ENCODE peak calls at places on chromosomes 5 and 9, in ten cellular contexts. S is sigmoid colon, A is ovary, P is adrenal gland, I is A549, B is IMR-90, Z is HepG2, H is stomach, J is NB4, O is esophagus squamous epithelium. T is an unnamed sample.

GRCh38 chr5:53569486-53569885 is 9.0 kb downstream of the NDUFS4 start:
- DNase-seq in S (no peak), A (no peak), P (no peak), I (peak; percentile 25), B (no peak), Z (no peak), H (no peak), J (no peak), O (no peak), T (peak; percentile 6)

GRCh38 chr5:11370985-11371384 is 533.3 kb downstream of the CTNND2 start:
- DNase-seq in S (no peak), A (no peak), P (no peak), I (no peak), B (no peak), Z (no peak), H (no peak), J (no peak), O (no peak), T (no peak)

GRCh38 chr5:43553381-43553780 is 3.5 kb downstream of the PAIP1 start:
- DNase-seq in S (no peak), A (no peak), P (no peak), I (no peak), B (peak; percentile 50), Z (no peak), H (no peak), J (no peak), O (no peak), T (no peak)

GRCh38 chr5:106258591-106259125 is 1412.1 kb downstream of the EFNA5 start:
- DNase-seq in S (no peak), A (no peak), P (no peak), I (peak; percentile 54), B (peak; percentile 40), Z (no peak), H (no peak), J (no peak), O (no peak), T (no peak)

GRCh38 chr9:85212209-85212608 is 529.5 kb downstream of the AGTPBP1 start:
- DNase-seq in S (no peak), A (no peak), P (no peak), I (peak; percentile 2), B (no peak), Z (no peak), H (no peak), J (no peak), O (no peak), T (peak; percentile 5)

GRCh38 chr5:124126504-124127240 is 614.7 kb downstream of the CSNK1G3 start:
- DNase-seq in S (no peak), A (no peak), P (no peak), I (no peak), B (no peak), Z (no peak), H (no peak), J (no peak), O (no peak), T (no peak)

GRCh38 chr9:35974800-35975199 is 16.8 kb upstream of the OR2S2 start:
- DNase-seq in S (no peak), A (no peak), P (no peak), I (no peak), B (no peak), Z (no peak), H (no peak), J (no peak), O (no peak), T (no peak)

GRCh38 chr9:135282001-135282731 is 194.7 kb downstream of the OLFM1 start:
- DNase-seq in S (peak; percentile 76), A (peak; percentile 59), P (peak; percentile 95), I (peak; percentile 27), B (no peak), Z (peak; percentile 6), H (peak; percentile 89), J (no peak), O (no peak), T (no peak)

GRCh38 chr9:111431684-111432083 is 52.5 kb downstream of the ECPAS start:
- DNase-seq in S (no peak), A (no peak), P (no peak), I (no peak), B (peak; percentile 28), Z (no peak), H (no peak), J (no peak), O (no peak), T (no peak)

GRCh38 chr9:126152622-126153362 is 173.8 kb upstream of the MVB12B start:
- DNase-seq in S (no peak), A (no peak), P (peak; percentile 3), I (no peak), B (no peak), Z (no peak), H (no peak), J (no peak), O (no peak), T (no peak)

GRCh38 chr5:151212361-151212899 is 11.5 kb downstream of the CCDC69 start:
- DNase-seq in S (no peak), A (no peak), P (peak; percentile 30), I (no peak), B (no peak), Z (no peak), H (no peak), J (no peak), O (no peak), T (no peak)
- TF ChIP-seq POLR2A in S (no peak), A (no peak), P (no peak), I (no peak), B (no peak), Z (no peak), H (no peak), J (no peak), O (no peak), T (no peak)

GRCh38 chr5:172859966-172860365 is 25.9 kb downstream of the ERGIC1 start:
- DNase-seq in S (no peak), A (no peak), P (no peak), I (no peak), B (no peak), Z (no peak), H (peak; percentile 64), J (no peak), O (no peak), T (no peak)

GRCh38 chr5:172858511-172858989 is 24.5 kb downstream of the ERGIC1 start:
- DNase-seq in S (no peak), A (no peak), P (no peak), I (peak; percentile 84), B (no peak), Z (peak; percentile 95), H (peak; percentile 71), J (no peak), O (no peak), T (no peak)

GRCh38 chr5:172857982-172858381 is 23.9 kb downstream of the ERGIC1 start:
- DNase-seq in S (no peak), A (no peak), P (no peak), I (no peak), B (no peak), Z (no peak), H (no peak), J (no peak), O (no peak), T (no peak)

GRCh38 chr5:172860520-172861443 is 26.7 kb downstream of the ERGIC1 start:
- DNase-seq in S (peak; percentile 97), A (peak; percentile 90), P (peak; percentile 96), I (no peak), B (peak; percentile 32), Z (no peak), H (peak; percentile 91), J (no peak), O (no peak), T (no peak)

DNA sequence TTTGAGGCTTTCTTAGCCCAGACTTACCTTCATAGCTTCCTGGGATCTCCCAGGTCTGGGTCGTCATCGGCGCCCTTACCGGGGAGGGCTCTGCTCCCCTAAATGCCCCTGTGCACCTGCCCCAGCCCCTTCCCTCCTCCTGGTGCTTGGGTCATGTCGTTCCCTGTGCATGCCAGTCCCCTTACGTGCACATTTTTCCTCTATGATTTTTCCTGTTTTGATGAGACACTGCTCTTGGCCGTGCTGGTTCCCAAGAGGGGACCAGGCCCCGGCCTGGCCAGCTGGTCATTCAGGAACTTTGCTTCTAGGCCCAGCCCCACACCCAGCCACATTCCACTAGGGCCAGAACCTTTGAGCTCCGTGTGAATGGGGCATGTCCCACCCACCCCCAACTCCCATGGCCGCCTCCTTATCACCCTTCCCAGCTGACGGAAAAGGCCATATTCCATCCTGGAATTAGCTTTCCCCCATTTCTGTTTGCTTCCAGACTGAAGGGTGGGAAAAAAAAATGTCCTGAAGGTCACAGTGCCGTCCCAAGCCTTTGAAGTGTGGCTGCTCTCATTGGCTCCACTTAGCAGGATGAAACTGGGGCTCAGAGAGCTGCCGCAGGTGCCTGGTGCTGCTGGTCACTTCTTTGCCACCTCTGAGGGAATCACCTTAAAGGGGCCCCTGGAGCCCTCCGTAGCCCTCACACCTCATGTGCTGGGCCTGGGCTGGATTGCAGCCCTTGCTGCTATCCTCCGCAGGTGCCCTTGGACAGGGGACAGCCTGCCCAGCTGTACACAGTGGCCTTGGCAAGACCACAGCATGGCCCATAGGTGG is 25.1 kb downstream of the ERGIC1 start:
- DNase-seq in S (peak; percentile 90), A (peak; percentile 70), P (no peak), I (peak; percentile 86), B (peak; percentile 93), Z (peak; percentile 96), H (peak; percentile 73), J (no peak), O (no peak), T (no peak)
- TF ChIP-seq POLR2A in S (no peak), A (no peak), P (peak; percentile 25), I (no peak), B (no peak), Z (peak; percentile 68), H (no peak), J (no peak), O (no peak), T (no peak)

DNA sequence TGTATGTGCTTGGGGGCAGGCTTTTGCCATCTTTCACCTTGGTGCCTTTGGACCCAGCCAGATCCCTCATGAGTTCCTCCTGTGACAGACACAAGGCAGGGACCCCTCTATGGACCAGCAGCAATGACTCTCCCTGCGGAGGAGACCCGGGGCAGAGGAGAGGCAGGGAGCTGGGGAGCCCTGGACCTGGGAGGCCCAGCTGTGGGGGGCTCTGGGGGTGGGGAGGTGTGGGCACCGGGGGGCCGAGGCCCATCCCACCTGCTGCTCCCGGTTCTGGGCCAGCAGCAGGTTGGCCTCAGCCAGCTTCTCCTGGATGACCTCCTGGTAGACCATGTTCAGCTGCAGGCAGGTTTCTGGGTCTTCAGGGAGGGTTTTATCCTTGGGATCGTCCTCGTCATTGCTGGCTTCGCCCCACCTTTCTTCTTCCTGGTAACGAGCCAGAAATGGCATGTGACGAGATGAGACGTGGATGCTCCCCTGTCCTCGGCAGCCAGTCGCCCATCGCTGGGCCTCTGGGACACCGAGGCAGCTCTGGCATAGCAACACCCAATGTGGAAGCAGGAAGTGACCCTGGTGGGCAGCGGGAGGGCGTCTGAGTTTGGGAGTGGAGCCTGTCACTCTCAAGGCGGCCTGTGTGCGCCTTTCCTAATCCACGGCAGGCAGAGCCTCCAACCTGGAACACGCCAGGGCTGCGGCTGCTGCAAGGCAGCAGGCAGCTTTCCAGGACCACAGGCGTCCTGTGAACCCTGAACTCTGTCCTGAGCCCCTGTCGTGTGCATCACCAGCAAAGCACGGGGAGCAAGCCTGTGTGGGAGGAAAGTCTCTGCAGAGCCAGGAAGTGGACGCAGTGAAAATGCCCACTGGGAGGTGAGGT is 4.4 kb downstream of the SNAPC4 start:
- DNase-seq in S (no peak), A (no peak), P (no peak), I (no peak), B (no peak), Z (no peak), H (no peak), J (no peak), O (no peak), T (peak; percentile 18)
- TF ChIP-seq POLR2A in S (no peak), A (no peak), P (no peak), I (no peak), B (no peak), Z (no peak), H (no peak), J (no peak), O (no peak), T (no peak)

GRCh38 chr9:101433229-101433628 is 2.3 kb downstream of the ALDOB start:
- DNase-seq in S (no peak), A (no peak), P (no peak), I (no peak), B (no peak), Z (peak; percentile 94), H (no peak), J (no peak), O (no peak), T (no peak)
- TF ChIP-seq POLR2A in S (no peak), A (no peak), P (no peak), I (no peak), B (no peak), Z (no peak), H (no peak), J (no peak), O (no peak), T (no peak)